ENCODE peak calls at places on chromosomes 3 and 15, in seven cellular contexts. O is mesendoderm; F is left cardiac atrium; E is stimulated activated CD4-positive, alpha-beta T cell treated with anti-CD3 and anti-CD28 coated beads, Interleukin-12 subunit alpha, Interleukin-12 subunit beta, amount 100 ng/mL, for 48 hours; S is foreskin fibroblast; U is activated CD4-positive, alpha-beta T cell treated with anti-CD3 and anti-CD28 coated beads, Interleukin-2, amount 50 U/mL, for 24 hours; W is lower lobe of right lung. Y is an unnamed sample.

GRCh38 chr3:48518069-48518468 is 14.1 kb upstream of the SHISA5 start:
- DNase-seq in W (peak; percentile 23), U (no peak), F (no peak), O (no peak), E (no peak), S (no peak), Y (peak; percentile 0)

GRCh38 chr3:98914210-98915080 is 12.9 kb upstream of the DCBLD2 start:
- DNase-seq in F (no peak), E (no peak), S (peak; percentile 65), U (no peak), W (no peak), O (no peak), Y (no peak)

GRCh38 chr3:126567696-126568438 is 9.1 kb upstream of the C3orf22 start:
- DNase-seq in S (no peak), U (no peak), O (peak; percentile 42), W (no peak), F (no peak), E (no peak), Y (no peak)

GRCh38 chr3:168847293-168847883 is 751.7 kb upstream of the GOLIM4 start:
- DNase-seq in S (peak; percentile 78), E (no peak), W (no peak), U (no peak), F (no peak), O (peak; percentile 34), Y (no peak)

GRCh38 chr3:175336406-175337133 is 477.4 kb downstream of the NAALADL2 start:
- DNase-seq in U (no peak), O (no peak), S (no peak), E (no peak), F (no peak), W (no peak), Y (no peak)

GRCh38 chr3:141410408-141410807 is 42.1 kb downstream of the ZBTB38 start:
- DNase-seq in F (peak; percentile 70), O (peak; percentile 35), W (no peak), S (peak; percentile 62), U (no peak), E (no peak), Y (no peak)

GRCh38 chr3:64740232-64740631 is 52.4 kb upstream of the ADAMTS9 start:
- DNase-seq in F (no peak), O (no peak), S (peak; percentile 64), U (no peak), E (no peak), W (no peak), Y (no peak)

GRCh38 chr3:46546896-46547440 is 19.1 kb downstream of the LRRC2 start:
- DNase-seq in F (no peak), S (no peak), O (no peak), W (no peak), E (no peak), U (no peak), Y (no peak)

GRCh38 chr15:66742286-66742685 is 40.2 kb downstream of the SMAD6 start:
- DNase-seq in F (peak; percentile 10), O (no peak), E (no peak), S (no peak), U (no peak), W (no peak), Y (no peak)

GRCh38 chr3:58066842-58067241 is 58.6 kb downstream of the FLNB start:
- DNase-seq in O (no peak), S (peak; percentile 77), U (no peak), W (no peak), E (no peak), F (no peak), Y (no peak)

GRCh38 chr3:38634133-38634532 is 15.4 kb downstream of the SCN5A start:
- DNase-seq in U (no peak), F (no peak), W (no peak), S (peak; percentile 53), E (no peak), O (peak; percentile 83), Y (no peak)

GRCh38 chr15:98428253-98428989 is 219.9 kb upstream of the IGF1R start:
- DNase-seq in S (peak; percentile 85), E (peak; percentile 34), O (peak; percentile 62), U (peak; percentile 38), W (peak; percentile 78), F (peak; percentile 79), Y (peak; percentile 76)

GRCh38 chr15:75649045-75649761 is 1.5 kb downstream of the SNX33 start:
- DNase-seq in U (no peak), F (no peak), S (peak; percentile 37), O (no peak), W (no peak), E (no peak), Y (no peak)

GRCh38 chr15:101250931-101251829 is 668 bp downstream of the CHSY1 start:
- DNase-seq in W (peak; percentile 69), E (no peak), F (peak; percentile 55), O (peak; percentile 70), U (no peak), S (peak; percentile 75), Y (peak; percentile 83)

GRCh38 chr3:51970606-51971300 is 3.1 kb downstream of the ABHD14B start:
- DNase-seq in O (no peak), W (no peak), S (no peak), U (no peak), F (no peak), E (no peak), Y (no peak)

GRCh38 chr3:141389703-141390102 is 21.4 kb downstream of the ZBTB38 start:
- DNase-seq in O (no peak), S (peak; percentile 74), F (no peak), W (no peak), U (no peak), E (no peak), Y (no peak)

GRCh38 chr3:107227091-107227490 is 150.1 kb upstream of the CCDC54 start:
- DNase-seq in F (no peak), W (no peak), U (no peak), S (peak; percentile 82), O (no peak), E (no peak), Y (no peak)

GRCh38 chr15:52281085-52282035 is 14.2 kb downstream of the MYO5C start:
- DNase-seq in U (no peak), E (no peak), W (peak; percentile 63), O (no peak), F (no peak), S (peak; percentile 25), Y (no peak)

GRCh38 chr15:99911824-99912223 is 178.6 kb upstream of the LYSMD4 start:
- DNase-seq in S (peak; percentile 8), W (no peak), O (no peak), F (no peak), U (no peak), E (no peak), Y (no peak)

GRCh38 chr15:79475312-79475711 is 43.2 kb downstream of the MINAR1 start:
- DNase-seq in E (no peak), W (no peak), S (peak; percentile 5), U (no peak), F (no peak), O (no peak), Y (no peak)

GRCh38 chr3:86828751-86829150 is 162.2 kb downstream of the VGLL3 start:
- DNase-seq in W (no peak), E (no peak), U (no peak), F (no peak), S (no peak), O (no peak), Y (no peak)

GRCh38 chr3:151878445-151878844 is 5.0 kb downstream of the SUCNR1 start:
- DNase-seq in E (no peak), U (no peak), W (no peak), S (no peak), F (no peak), O (no peak), Y (no peak)

Y was measured in aorta.